ENCODE peak calls at places on chromosomes 1 and 21, in four cellular contexts. I is fibroblast of lung, M is MM.1S, T is GM23248. V is an unnamed sample. For H4K20me1, the result is how much of the 10 kb centered on the place peaks cover.

GRCh38 chr1:78713249-78713648 is 63.6 kb downstream of the IFI44 start:
- DNase-seq in M (no peak), T (no peak), I (no peak), V (no peak)

GRCh38 chr1:222732216-222733159 is 4.5 kb upstream of the FAM177B start:
- DNase-seq in T (no peak), I (no peak), M (peak), V (no peak)

GRCh38 chr1:37602750-37603694 is 7.3 kb upstream of the GNL2 start:
- DNase-seq in M (peak), T (peak), I (peak), V (no peak)

GRCh38 chr1:26029864-26030481 is 8.4 kb downstream of the EXTL1 start:
- DNase-seq in T (no peak), M (no peak), I (peak), V (no peak)

GRCh38 chr1:92951141-92951582 is 10.1 kb downstream of the DIPK1A start:
- DNase-seq in M (peak), I (peak), T (peak), V (peak)

GRCh38 chr1:83954301-83954823 is 44.6 kb downstream of the TTLL7 start:
- DNase-seq in I (no peak), T (no peak), M (no peak), V (no peak)

GRCh38 chr1:169348356-169349036 is 19.1 kb downstream of the NME7 start:
- DNase-seq in M (peak), I (peak), T (peak), V (peak)

GRCh38 chr1:59332983-59333382 is 36.1 kb downstream of the FGGY start:
- DNase-seq in M (no peak), T (peak), I (peak), V (peak)

DNA sequence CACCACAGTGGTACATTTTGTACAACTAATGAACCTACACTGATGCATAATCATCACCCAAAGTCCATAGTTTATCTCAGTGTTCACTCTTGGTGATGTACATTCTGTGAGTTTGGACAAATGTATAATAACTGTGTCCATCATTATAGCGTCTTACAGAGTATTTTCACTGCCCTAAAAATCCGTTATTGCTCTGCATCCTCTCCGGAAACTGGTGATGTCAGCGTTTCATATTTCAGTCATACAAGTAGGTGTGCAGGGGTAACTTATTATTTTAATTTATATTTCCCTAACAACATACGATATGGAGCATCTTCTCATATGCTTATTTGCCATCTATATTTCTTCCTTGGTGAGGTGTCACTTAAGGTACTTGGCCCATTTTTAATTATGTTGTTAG is 23.1 kb downstream of the OR13G1 start:
- DNase-seq in T (no peak), I (no peak), M (no peak), V (no peak)
- H4K20me1 ChIP-seq in T (under half), I (under half), M (under half), V (under half)

GRCh38 chr1:1393428-1393827 is 5.7 kb downstream of the CCNL2 start:
- DNase-seq in M (no peak), T (no peak), I (no peak), V (no peak)
- H3K4me2 ChIP-seq in M (no peak), T (no peak), I (no peak), V (no peak)

DNA sequence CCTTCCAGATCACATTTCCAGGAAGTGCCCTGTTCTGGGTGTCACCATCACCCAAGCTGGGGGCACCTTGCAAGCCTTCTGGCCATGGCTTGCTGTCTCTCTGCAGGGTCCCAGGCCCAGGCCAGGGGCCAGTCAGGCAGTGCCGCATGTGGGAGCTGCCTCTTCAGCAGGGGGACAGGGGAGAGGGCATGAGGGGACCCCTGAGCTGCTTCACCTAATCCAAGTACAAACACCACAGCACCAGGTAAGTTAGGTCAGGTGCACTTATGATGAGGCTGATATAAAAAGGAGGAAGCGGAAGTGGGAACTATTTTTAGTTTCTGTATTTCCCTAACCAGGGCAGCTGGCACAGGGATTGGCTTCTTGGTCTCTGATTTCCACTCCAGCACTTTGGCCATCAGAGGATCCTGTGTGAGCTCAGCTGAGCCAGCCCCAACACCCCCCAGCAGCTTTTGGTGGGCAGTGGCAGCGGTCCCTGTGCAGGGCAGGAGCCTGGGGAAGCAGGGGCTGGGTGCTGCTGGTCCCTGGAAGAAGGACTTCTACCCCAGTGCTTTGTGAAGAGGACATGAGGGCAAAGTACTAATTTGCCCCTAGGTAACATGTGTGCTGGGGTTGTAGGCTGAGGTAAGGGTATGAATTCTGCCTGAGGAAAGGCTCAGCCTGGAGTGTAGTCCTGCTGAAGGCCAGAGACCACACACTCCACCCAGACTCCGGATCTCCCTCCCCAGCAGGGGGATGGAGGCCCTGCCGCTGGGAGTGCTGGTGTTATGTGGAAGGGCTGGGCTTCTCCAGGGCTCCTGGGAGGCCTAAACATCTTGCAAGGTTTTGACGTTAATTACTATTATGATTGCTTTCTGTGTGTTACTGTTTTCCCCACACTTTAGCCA is 3.3 kb upstream of the PCBP3 start:
- DNase-seq in T (no peak), M (peak), I (no peak), V (no peak)
- H3K9ac ChIP-seq in T (no peak), M (peak), I (no peak), V (no peak)

GRCh38 chr1:111629190-111629954 is 9.8 kb downstream of the RAP1A start:
- DNase-seq in T (peak), M (no peak), I (no peak), V (no peak)
- H4K20me1 ChIP-seq in T (under half), M (under half), I (under half), V (under half)

GRCh38 chr1:217647791-217648190 is 16.6 kb downstream of the SPATA17 start:
- DNase-seq in T (no peak), I (no peak), M (no peak), V (no peak)
- H3K4me2 ChIP-seq in T (no peak), I (no peak), M (no peak), V (no peak)

GRCh38 chr1:101366513-101367215 is 129.8 kb downstream of the S1PR1 start:
- DNase-seq in T (peak), M (no peak), I (peak), V (peak)
- H3K9ac ChIP-seq in T (no peak), M (no peak), I (no peak), V (no peak)

GRCh38 chr1:85569122-85569521 is 11.4 kb upstream of the CCN1 start:
- DNase-seq in I (peak), T (peak), M (no peak), V (peak)
- H4K20me1 ChIP-seq in I (under half), T (under half), M (under half), V (under half)

DNA sequence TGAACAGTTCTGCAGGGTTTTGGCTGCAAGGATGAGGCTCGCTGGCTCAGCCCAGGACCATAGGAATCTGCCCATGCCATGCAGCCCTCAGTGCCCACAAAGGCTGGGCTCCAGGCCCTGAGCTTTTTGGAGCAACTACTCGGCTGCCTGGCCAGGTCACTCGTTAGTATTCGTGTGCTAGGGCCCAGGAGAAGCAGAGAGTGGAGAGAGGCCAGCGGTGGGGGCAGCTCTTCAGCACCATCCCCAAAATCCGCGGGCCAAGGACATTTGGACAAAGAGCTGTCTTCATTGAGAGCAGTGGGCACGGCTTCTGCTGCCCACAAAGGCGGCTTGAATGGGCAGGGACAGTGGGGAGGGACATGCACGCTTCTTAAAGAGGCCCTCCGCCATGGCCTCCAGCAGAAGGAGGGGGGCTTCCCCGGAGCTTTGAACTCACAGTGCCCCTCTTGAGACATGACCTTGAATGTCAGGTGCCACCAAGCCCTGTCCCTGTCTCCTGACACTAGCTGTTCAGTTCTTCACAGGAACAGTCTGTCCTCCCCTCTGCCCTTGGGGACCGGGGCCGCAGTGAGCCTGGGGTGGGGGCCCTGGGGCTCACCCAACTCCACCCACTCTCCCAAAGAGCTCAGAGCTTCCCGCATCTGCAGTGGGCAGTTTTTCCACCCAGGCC is 106.1 kb upstream of the ARHGEF16 start:
- DNase-seq in M (no peak), T (no peak), I (no peak), V (no peak)
- H3K4me2 ChIP-seq in M (no peak), T (no peak), I (no peak), V (no peak)

GRCh38 chr1:11655263-11656079 is 794 bp downstream of the FBXO44 start:
- DNase-seq in T (no peak), M (no peak), I (no peak), V (no peak)
- H3K9ac ChIP-seq in T (peak), M (peak), I (peak), V (peak)

DNA sequence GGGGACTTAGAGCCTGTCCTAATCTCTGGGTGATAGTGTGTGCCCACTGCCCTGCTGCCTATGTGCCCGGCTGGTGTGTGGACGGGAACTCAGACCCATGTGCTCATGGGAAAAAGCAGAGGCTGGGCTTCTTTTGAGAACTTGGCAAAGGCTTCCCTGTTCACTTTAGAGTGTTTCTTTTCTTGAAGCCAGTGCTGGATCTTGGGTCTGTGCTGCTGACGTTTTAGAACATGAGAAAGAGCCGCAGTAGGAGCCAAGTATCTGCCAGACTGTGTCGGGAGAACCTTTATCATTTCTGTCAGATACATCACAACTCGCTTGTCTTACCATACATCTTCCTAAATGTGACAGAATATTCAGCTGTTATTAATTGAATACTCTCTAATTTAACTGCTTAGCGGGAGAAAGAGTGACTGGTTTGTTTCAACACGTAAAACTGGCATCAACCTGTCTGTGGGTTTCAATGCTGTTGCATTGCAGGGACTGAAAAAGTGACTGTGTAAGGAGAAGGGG is 195.2 kb downstream of the PBX1 start:
- DNase-seq in I (peak), M (no peak), T (peak), V (no peak)
- H4K20me1 ChIP-seq in I (under half), M (under half), T (under half), V (under half)